ENCODE peak calls at places on chromosomes 12 and 14, in five cellular contexts. One of them, this sample, is unnamed. For H3K27me3 and H3K9me3, the result is how much of the 10 kb centered on the place peaks cover.

GRCh38 chr12:1375323-1375722 is 219.1 kb downstream of the FBXL14 start:
- DNase-seq in cardiac muscle cell: no peak
- DNase-seq in hepatocyte: no peak
- DNase-seq in IMR-90: no peak
- DNase-seq in body of pancreas: no peak
- DNase-seq in this sample: no peak

GRCh38 chr12:1500095-1500801 is 94.1 kb downstream of the FBXL14 start:
- DNase-seq in IMR-90: peak
- DNase-seq in cardiac muscle cell: peak
- DNase-seq in body of pancreas: no peak
- DNase-seq in hepatocyte: no peak
- DNase-seq in this sample: no peak

GRCh38 chr12:101695698-101696097 is 1.7 kb upstream of the CHPT1 start:
- DNase-seq in hepatocyte: no peak
- DNase-seq in cardiac muscle cell: no peak
- DNase-seq in body of pancreas: no peak
- DNase-seq in IMR-90: peak
- DNase-seq in this sample: no peak

GRCh38 chr14:75425443-75425842 is 2.4 kb upstream of the JDP2 start:
- DNase-seq in cardiac muscle cell: no peak
- DNase-seq in IMR-90: peak
- DNase-seq in hepatocyte: no peak
- DNase-seq in body of pancreas: no peak
- DNase-seq in this sample: no peak

GRCh38 chr14:40119321-40119720 is 687.1 kb upstream of the FBXO33 start:
- DNase-seq in cardiac muscle cell: no peak
- DNase-seq in IMR-90: no peak
- DNase-seq in hepatocyte: no peak
- DNase-seq in body of pancreas: no peak
- DNase-seq in this sample: no peak

GRCh38 chr12:117240356-117240755 is 50.1 kb upstream of the FBXO21 start:
- DNase-seq in cardiac muscle cell: no peak
- DNase-seq in IMR-90: no peak
- DNase-seq in hepatocyte: no peak
- DNase-seq in body of pancreas: peak
- DNase-seq in this sample: no peak

GRCh38 chr12:2980630-2981029 is 21.4 kb downstream of the TEAD4 start:
- DNase-seq in cardiac muscle cell: no peak
- DNase-seq in hepatocyte: no peak
- DNase-seq in body of pancreas: no peak
- DNase-seq in IMR-90: no peak
- DNase-seq in this sample: no peak

GRCh38 chr14:91416744-91417133 is 881 bp downstream of the CCDC88C start:
- DNase-seq in body of pancreas: peak
- DNase-seq in IMR-90: no peak
- DNase-seq in hepatocyte: no peak
- DNase-seq in cardiac muscle cell: no peak
- DNase-seq in this sample: no peak

GRCh38 chr14:92924247-92924646 is 1.3 kb downstream of the CHGA start:
- DNase-seq in hepatocyte: no peak
- DNase-seq in IMR-90: no peak
- DNase-seq in body of pancreas: no peak
- DNase-seq in cardiac muscle cell: no peak
- DNase-seq in this sample: no peak

GRCh38 chr12:122243965-122244364 is 18.1 kb upstream of the DIABLO start:
- DNase-seq in cardiac muscle cell: no peak
- DNase-seq in IMR-90: no peak
- DNase-seq in body of pancreas: no peak
- DNase-seq in hepatocyte: no peak
- DNase-seq in this sample: no peak

GRCh38 chr12:49507139-49507538 is 31.7 kb upstream of the KCNH3 start:
- DNase-seq in cardiac muscle cell: peak
- DNase-seq in hepatocyte: no peak
- DNase-seq in body of pancreas: no peak
- DNase-seq in IMR-90: peak
- DNase-seq in this sample: no peak

GRCh38 chr12:42140901-42141300 is 3.8 kb downstream of the GXYLT1 start:
- DNase-seq in cardiac muscle cell: peak
- DNase-seq in hepatocyte: peak
- DNase-seq in IMR-90: peak
- DNase-seq in body of pancreas: no peak
- DNase-seq in this sample: no peak

GRCh38 chr14:50955373-50956043 is 11.2 kb upstream of the PYGL start:
- DNase-seq in cardiac muscle cell: peak
- DNase-seq in body of pancreas: peak
- DNase-seq in IMR-90: peak
- DNase-seq in hepatocyte: peak
- DNase-seq in this sample: peak

GRCh38 chr14:49770212-49770817 is 2.4 kb downstream of the KLHDC2 start:
- DNase-seq in body of pancreas: peak
- DNase-seq in cardiac muscle cell: peak
- DNase-seq in IMR-90: peak
- DNase-seq in hepatocyte: peak
- DNase-seq in this sample: no peak

GRCh38 chr14:35594616-35595015 is 60.7 kb downstream of the INSM2 start:
- DNase-seq in cardiac muscle cell: peak
- DNase-seq in body of pancreas: no peak
- DNase-seq in IMR-90: peak
- DNase-seq in hepatocyte: no peak
- DNase-seq in this sample: no peak

GRCh38 chr14:37559386-37559785 is 35.7 kb downstream of the FOXA1 start:
- DNase-seq in hepatocyte: no peak
- DNase-seq in cardiac muscle cell: peak
- DNase-seq in IMR-90: peak
- DNase-seq in body of pancreas: no peak
- DNase-seq in this sample: no peak

GRCh38 chr12:12804432-12804886 is 8.7 kb upstream of the DDX47 start:
- DNase-seq in body of pancreas: no peak
- DNase-seq in cardiac muscle cell: no peak
- DNase-seq in hepatocyte: peak
- DNase-seq in IMR-90: peak
- DNase-seq in this sample: no peak

GRCh38 chr14:69999246-69999645 is 120.0 kb downstream of the SMOC1 start:
- DNase-seq in cardiac muscle cell: peak
- DNase-seq in body of pancreas: peak
- DNase-seq in hepatocyte: peak
- DNase-seq in IMR-90: peak
- DNase-seq in this sample: no peak

GRCh38 chr12:1807107-1807478 is 13.3 kb upstream of the LRTM2 start:
- DNase-seq in IMR-90: no peak
- DNase-seq in body of pancreas: no peak
- DNase-seq in hepatocyte: no peak
- DNase-seq in cardiac muscle cell: no peak
- DNase-seq in this sample: no peak

GRCh38 chr12:91109148-91109564 is 2.1 kb downstream of the LUM start:
- DNase-seq in cardiac muscle cell: peak
- DNase-seq in hepatocyte: peak
- DNase-seq in IMR-90: peak
- DNase-seq in body of pancreas: peak
- DNase-seq in this sample: peak

GRCh38 chr14:71523630-71524320 is 408.5 kb upstream of the RGS6 start:
- DNase-seq in hepatocyte: no peak
- DNase-seq in body of pancreas: no peak
- DNase-seq in IMR-90: peak
- DNase-seq in cardiac muscle cell: no peak
- DNase-seq in this sample: no peak

GRCh38 chr12:131634037-131634436 is 76.9 kb upstream of the SFSWAP start:
- DNase-seq in IMR-90: no peak
- DNase-seq in body of pancreas: no peak
- DNase-seq in hepatocyte: no peak
- DNase-seq in cardiac muscle cell: no peak
- DNase-seq in this sample: no peak

GRCh38 chr12:54024581-54024980 is 3.7 kb upstream of the HOXC6 start:
- DNase-seq in body of pancreas: no peak
- DNase-seq in hepatocyte: no peak
- DNase-seq in IMR-90: no peak
- DNase-seq in cardiac muscle cell: no peak
- DNase-seq in this sample: no peak
- H3K27me3 ChIP-seq in body of pancreas: under half
- H3K27me3 ChIP-seq in hepatocyte: half or more
- H3K27me3 ChIP-seq in IMR-90: half or more
- H3K27me3 ChIP-seq in cardiac muscle cell: half or more
- H3K27me3 ChIP-seq in this sample: under half

DNA sequence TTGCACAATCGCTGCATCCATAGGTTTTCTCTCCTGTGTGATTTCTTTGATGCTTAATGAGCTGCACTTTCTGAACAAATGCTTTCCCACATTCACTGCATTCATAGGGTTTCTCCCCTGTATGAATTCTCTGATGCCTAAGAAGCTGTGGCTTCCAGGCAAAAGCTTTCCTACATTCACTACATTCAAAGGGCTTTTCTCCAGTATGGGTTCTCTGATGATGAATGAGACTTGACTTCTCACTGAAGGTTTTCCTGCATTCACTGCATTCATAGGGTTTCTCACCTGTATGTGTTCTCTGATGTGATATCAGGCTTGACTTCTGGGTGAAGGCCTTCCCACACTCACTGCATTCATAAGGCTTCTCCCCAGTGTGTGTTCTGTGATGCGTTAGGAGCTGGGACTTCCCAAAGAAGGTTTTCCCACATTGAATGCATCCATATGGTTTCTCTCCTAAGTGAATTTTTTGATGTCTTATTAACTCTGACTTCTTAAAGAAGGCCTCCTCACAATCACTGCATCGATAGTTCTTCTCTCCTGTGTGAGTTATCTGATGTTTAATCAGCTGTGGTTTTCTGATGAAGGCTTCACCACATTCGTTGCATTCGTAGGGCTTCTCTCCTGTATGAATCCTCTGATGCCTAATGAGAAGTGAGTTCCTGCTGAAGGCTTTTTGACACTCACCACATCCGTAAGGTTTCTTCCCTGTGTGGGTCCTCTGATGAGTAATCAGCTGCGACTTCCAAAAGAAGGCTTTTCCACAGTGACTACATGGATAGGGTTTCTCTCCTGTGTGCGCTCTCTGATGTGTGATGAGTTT is 30.3 kb downstream of the ZNF605 start:
- DNase-seq in cardiac muscle cell: no peak
- DNase-seq in hepatocyte: no peak
- DNase-seq in IMR-90: no peak
- DNase-seq in body of pancreas: no peak
- DNase-seq in this sample: no peak
- H3K9me3 ChIP-seq in cardiac muscle cell: under half
- H3K9me3 ChIP-seq in hepatocyte: half or more
- H3K9me3 ChIP-seq in IMR-90: half or more
- H3K9me3 ChIP-seq in body of pancreas: under half
- H3K9me3 ChIP-seq in this sample: half or more

GRCh38 chr14:20539906-20540305 is 20.9 kb downstream of the RNASE9 start:
- DNase-seq in hepatocyte: no peak
- DNase-seq in body of pancreas: no peak
- DNase-seq in cardiac muscle cell: no peak
- DNase-seq in IMR-90: no peak
- DNase-seq in this sample: no peak
- H3K4me3 ChIP-seq in hepatocyte: no peak
- H3K4me3 ChIP-seq in body of pancreas: no peak
- H3K4me3 ChIP-seq in cardiac muscle cell: no peak
- H3K4me3 ChIP-seq in IMR-90: no peak
- H3K4me3 ChIP-seq in this sample: no peak

GRCh38 chr12:111238075-111238734 is 130.7 kb downstream of the PHETA1 start:
- DNase-seq in IMR-90: no peak
- DNase-seq in cardiac muscle cell: no peak
- DNase-seq in body of pancreas: no peak
- DNase-seq in hepatocyte: no peak
- DNase-seq in this sample: no peak

GRCh38 chr12:111240374-111240773 is 128.5 kb downstream of the PHETA1 start:
- DNase-seq in cardiac muscle cell: no peak
- DNase-seq in body of pancreas: no peak
- DNase-seq in hepatocyte: no peak
- DNase-seq in IMR-90: no peak
- DNase-seq in this sample: no peak

GRCh38 chr12:111245701-111246476 is 123.0 kb downstream of the PHETA1 start:
- DNase-seq in cardiac muscle cell: no peak
- DNase-seq in IMR-90: no peak
- DNase-seq in body of pancreas: no peak
- DNase-seq in hepatocyte: no peak
- DNase-seq in this sample: no peak

GRCh38 chr12:111244673-111245072 is 124.2 kb downstream of the PHETA1 start:
- DNase-seq in body of pancreas: no peak
- DNase-seq in cardiac muscle cell: no peak
- DNase-seq in IMR-90: no peak
- DNase-seq in hepatocyte: no peak
- DNase-seq in this sample: no peak

DNA sequence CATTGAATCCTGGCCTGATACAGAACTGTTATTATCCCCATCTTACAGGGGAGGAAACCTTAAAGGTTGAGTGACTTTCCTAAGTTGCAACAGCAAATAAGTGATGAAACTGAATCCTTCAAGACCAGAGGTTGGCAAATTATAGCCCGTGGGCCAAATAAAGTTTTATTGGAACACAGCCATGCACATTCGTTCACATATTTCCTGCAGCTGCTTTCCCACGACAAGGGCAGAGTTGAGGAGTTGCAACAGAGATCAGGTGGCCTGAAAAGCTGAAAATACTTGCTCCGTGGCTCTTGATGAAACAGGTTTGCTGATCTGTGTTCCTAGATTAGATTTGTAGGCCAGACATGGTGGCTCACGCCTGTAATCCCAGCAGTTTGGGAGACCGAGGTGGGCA is 126.7 kb downstream of the PHETA1 start:
- DNase-seq in IMR-90: no peak
- DNase-seq in cardiac muscle cell: no peak
- DNase-seq in hepatocyte: no peak
- DNase-seq in body of pancreas: no peak
- DNase-seq in this sample: no peak
- H3K27me3 ChIP-seq in IMR-90: under half
- H3K27me3 ChIP-seq in cardiac muscle cell: under half
- H3K27me3 ChIP-seq in hepatocyte: under half
- H3K27me3 ChIP-seq in body of pancreas: under half
- H3K27me3 ChIP-seq in this sample: under half

GRCh38 chr14:56660677-56661389 is 81.2 kb downstream of the TMEM260 start:
- DNase-seq in hepatocyte: no peak
- DNase-seq in cardiac muscle cell: no peak
- DNase-seq in IMR-90: no peak
- DNase-seq in body of pancreas: no peak
- DNase-seq in this sample: no peak

GRCh38 chr14:56657604-56658003 is 78.0 kb downstream of the TMEM260 start:
- DNase-seq in hepatocyte: no peak
- DNase-seq in cardiac muscle cell: no peak
- DNase-seq in IMR-90: no peak
- DNase-seq in body of pancreas: no peak
- DNase-seq in this sample: no peak

GRCh38 chr14:56659964-56660551 is 80.5 kb downstream of the TMEM260 start:
- DNase-seq in hepatocyte: peak
- DNase-seq in cardiac muscle cell: peak
- DNase-seq in IMR-90: peak
- DNase-seq in body of pancreas: no peak
- DNase-seq in this sample: no peak

GRCh38 chr14:56661478-56661877 is 81.9 kb downstream of the TMEM260 start:
- DNase-seq in IMR-90: no peak
- DNase-seq in body of pancreas: no peak
- DNase-seq in cardiac muscle cell: no peak
- DNase-seq in hepatocyte: no peak
- DNase-seq in this sample: no peak

DNA sequence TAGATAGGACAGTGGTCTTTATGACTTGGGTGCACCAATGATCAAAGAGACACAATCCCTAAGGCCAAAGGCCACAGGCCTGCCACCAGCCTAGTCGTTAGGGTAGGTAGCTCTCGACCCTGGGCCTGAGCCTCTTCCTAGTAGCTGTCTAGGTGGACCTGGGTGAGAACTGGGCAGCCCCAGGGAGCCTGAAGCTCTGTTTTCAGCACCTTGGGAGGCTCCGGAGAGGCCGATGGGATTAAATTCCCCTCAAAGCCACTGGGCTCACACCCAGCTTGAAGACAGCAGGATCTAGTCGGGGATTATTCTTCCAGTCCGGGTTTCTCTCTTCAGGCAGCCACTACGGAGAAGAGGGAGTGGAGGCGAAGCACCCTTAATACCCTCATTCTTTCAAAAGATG is 79.8 kb downstream of the TMEM260 start:
- DNase-seq in hepatocyte: peak
- DNase-seq in IMR-90: no peak
- DNase-seq in cardiac muscle cell: no peak
- DNase-seq in body of pancreas: no peak
- DNase-seq in this sample: no peak
- H3K9me3 ChIP-seq in hepatocyte: under half
- H3K9me3 ChIP-seq in IMR-90: under half
- H3K9me3 ChIP-seq in cardiac muscle cell: under half
- H3K9me3 ChIP-seq in body of pancreas: under half
- H3K9me3 ChIP-seq in this sample: under half

This sample was measured in right atrium auricular region.